ENCODE peak calls at places on chromosomes 3 and 15, in seven cellular contexts. C, D, V, Z, M, B and J are unnamed samples.

GRCh38 chr15:60788514-60789091 is 309.7 kb upstream of the ICE2 start:
- DNase-seq in C (no peak), D (no peak), V (no peak), Z (no peak), M (no peak), B (no peak), J (peak; percentile 59)

GRCh38 chr3:42605550-42606173 is 5.2 kb downstream of the NKTR start:
- DNase-seq in C (no peak), D (no peak), V (no peak), Z (no peak), M (no peak), B (peak; percentile 66), J (no peak)

GRCh38 chr3:76585794-76586392 is 454.0 kb upstream of the ROBO2 start:
- DNase-seq in C (no peak), D (no peak), V (no peak), Z (peak; percentile 39), M (no peak), B (no peak), J (no peak)

GRCh38 chr3:162586591-162586990 is 1090.0 kb downstream of the OTOL1 start:
- DNase-seq in C (no peak), D (no peak), V (no peak), Z (no peak), M (no peak), B (no peak), J (no peak)

GRCh38 chr15:74950078-74951000 is 6.2 kb downstream of the RPP25 start:
- DNase-seq in C (peak; percentile 75), D (peak; percentile 79), V (peak; percentile 83), Z (peak; percentile 78), M (peak; percentile 79), B (peak; percentile 84), J (peak; percentile 38)

GRCh38 chr15:81002254-81003022 is 1.7 kb downstream of the TLNRD1 start:
- DNase-seq in C (no peak), D (peak; percentile 12), V (no peak), Z (no peak), M (peak; percentile 88), B (peak; percentile 5), J (peak; percentile 82)

GRCh38 chr3:138114431-138114918 is 933 bp downstream of the DZIP1L start:
- DNase-seq in C (no peak), D (no peak), V (no peak), Z (peak; percentile 30), M (no peak), B (no peak), J (peak; percentile 72)

GRCh38 chr3:8529197-8529637 is 27.6 kb downstream of the LMCD1 start:
- DNase-seq in C (no peak), D (peak; percentile 45), V (peak; percentile 76), Z (no peak), M (no peak), B (peak; percentile 30), J (no peak)

GRCh38 chr15:64180235-64180824 is 17.5 kb upstream of the PPIB start:
- DNase-seq in C (no peak), D (peak; percentile 76), V (no peak), Z (peak; percentile 83), M (no peak), B (no peak), J (no peak)

GRCh38 chr3:123635220-123635619 is 50.4 kb upstream of the HACD2 start:
- DNase-seq in C (no peak), D (no peak), V (peak; percentile 67), Z (no peak), M (no peak), B (no peak), J (no peak)

GRCh38 chr3:36484386-36484785 is 104.1 kb downstream of the STAC start:
- DNase-seq in C (no peak), D (no peak), V (no peak), Z (no peak), M (no peak), B (no peak), J (no peak)

GRCh38 chr3:186109897-186110803 is 1.3 kb upstream of the ETV5 start:
- DNase-seq in C (no peak), D (peak; percentile 40), V (peak; percentile 70), Z (no peak), M (peak; percentile 80), B (peak; percentile 45), J (peak; percentile 81)

GRCh38 chr15:78313383-78313782 is 14.0 kb upstream of the SKIC8 start:
- DNase-seq in C (no peak), D (no peak), V (peak; percentile 35), Z (no peak), M (no peak), B (no peak), J (no peak)

GRCh38 chr3:194906229-194906629 is 220.5 kb downstream of the FAM43A start:
- DNase-seq in C (peak; percentile 24), D (no peak), V (no peak), Z (no peak), M (no peak), B (peak; percentile 51), J (no peak)

GRCh38 chr3:100020876-100021644 is 93.2 kb downstream of the FILIP1L start:
- DNase-seq in C (no peak), D (no peak), V (no peak), Z (no peak), M (peak; percentile 24), B (peak; percentile 83), J (no peak)

GRCh38 chr3:40096561-40097506 is 212.7 kb upstream of the EIF1B start:
- DNase-seq in C (no peak), D (no peak), V (peak; percentile 88), Z (no peak), M (no peak), B (no peak), J (no peak)

DNA sequence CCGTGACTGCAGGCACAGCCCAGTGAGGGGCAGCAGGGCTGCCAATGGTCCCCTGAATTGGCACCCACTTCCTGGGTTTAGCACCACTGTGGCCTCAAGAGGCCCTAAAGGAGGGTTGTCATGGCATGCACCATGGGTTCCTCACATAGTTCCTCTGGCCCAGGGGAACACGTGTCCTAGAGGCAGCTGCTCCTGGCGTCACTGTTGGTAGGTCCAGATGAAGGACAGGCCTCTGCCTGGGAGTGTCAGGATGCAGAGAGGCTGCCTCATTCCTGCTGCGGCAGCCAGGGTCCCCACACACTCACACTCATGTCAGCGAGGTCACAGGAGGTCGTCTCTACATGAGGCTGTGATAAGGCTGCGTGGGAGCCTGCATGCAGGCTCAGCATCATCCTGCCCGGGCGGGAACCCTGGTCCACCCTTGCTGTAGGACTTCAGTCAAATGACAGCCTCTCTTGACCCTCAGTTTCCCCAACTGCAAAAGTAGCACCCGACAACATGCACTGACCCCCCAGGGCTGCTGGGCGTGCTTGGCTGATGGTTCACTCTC is 26.1 kb upstream of the SFMBT1 start:
- DNase-seq in C (no peak), D (no peak), V (peak; percentile 56), Z (no peak), M (peak; percentile 73), B (no peak), J (no peak)
- H3K4me3 ChIP-seq in C (no peak overlapping the region), D (no peak overlapping the region), V (no peak overlapping the region), Z (no peak overlapping the region), M (no peak overlapping the region), B (no peak overlapping the region), J (peak overlapping the region; percentile 94)

GRCh38 chr3:133573629-133574194 is at the start of gene CDV3:
- DNase-seq in C (peak; percentile 52), D (no peak), V (no peak), Z (peak; percentile 87), M (no peak), B (no peak), J (no peak)

GRCh38 chr3:133574260-133574881 is 885 bp downstream of the CDV3 start:
- DNase-seq in C (peak; percentile 73), D (peak; percentile 78), V (peak; percentile 85), Z (peak; percentile 87), M (peak; percentile 96), B (peak; percentile 81), J (peak; percentile 93)

GRCh38 chr3:133578548-133579191 is 5.2 kb downstream of the CDV3 start:
- DNase-seq in C (no peak), D (peak; percentile 48), V (no peak), Z (peak; percentile 44), M (no peak), B (no peak), J (no peak)

GRCh38 chr3:133575121-133575520 is 1.6 kb downstream of the CDV3 start:
- DNase-seq in C (no peak), D (no peak), V (no peak), Z (no peak), M (no peak), B (no peak), J (no peak)

DNA sequence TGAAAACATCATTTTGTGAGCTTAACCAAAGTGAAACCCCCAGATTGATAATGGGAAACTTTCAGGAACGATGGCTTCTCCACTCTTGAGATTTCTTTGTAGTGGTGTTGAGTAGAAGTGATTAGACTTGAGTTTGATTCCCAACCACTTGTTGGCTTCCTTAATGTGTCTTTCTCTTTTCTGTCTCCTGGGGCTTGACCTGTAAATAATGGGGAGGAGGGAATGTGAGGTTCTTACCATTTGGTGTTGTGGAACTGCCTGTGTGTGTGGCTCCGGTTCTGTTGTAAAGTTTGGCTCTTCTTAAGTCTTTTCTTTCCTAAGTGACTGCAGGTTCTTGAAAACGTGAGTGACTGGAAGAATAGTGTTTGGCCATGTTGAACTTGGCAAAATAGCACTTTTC is 2.7 kb downstream of the CDV3 start:
- DNase-seq in C (no peak), D (no peak), V (no peak), Z (no peak), M (no peak), B (no peak), J (no peak)
- H3K36me3 ChIP-seq in C (peaks cover 2% of the 10 kb centered on the region), D (peaks cover 53% of the 10 kb centered on the region), V (peaks cover 46% of the 10 kb centered on the region), Z (peaks cover 17% of the 10 kb centered on the region), M (peaks cover 42% of the 10 kb centered on the region), B (no peaks in the 10 kb centered on the region), J (peaks cover 9% of the 10 kb centered on the region)

DNA sequence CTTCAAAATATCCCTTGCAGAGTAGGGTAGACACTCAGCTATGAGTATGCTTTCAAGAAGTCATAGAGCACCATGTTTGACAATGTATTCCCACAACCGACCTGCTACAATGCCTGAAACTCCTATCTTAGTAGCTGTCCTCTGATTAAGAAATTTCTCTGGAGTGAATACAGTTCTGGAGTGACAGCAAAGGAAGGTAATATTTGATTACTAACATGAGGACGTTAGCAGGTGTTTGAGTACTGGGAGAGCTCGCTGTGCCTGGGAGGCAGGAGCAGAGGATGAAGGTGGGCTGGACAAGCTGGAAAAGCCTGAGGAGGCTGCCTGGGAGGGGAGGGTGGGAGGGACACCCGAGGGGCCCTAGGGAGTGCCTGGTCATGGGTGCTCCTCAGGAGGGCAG is 42.9 kb downstream of the PARP15 start:
- DNase-seq in C (no peak), D (no peak), V (no peak), Z (no peak), M (no peak), B (no peak), J (no peak)
- H3K4me3 ChIP-seq in C (no peak overlapping the region), D (no peak overlapping the region), V (no peak overlapping the region), Z (no peak overlapping the region), M (no peak overlapping the region), B (no peak overlapping the region), J (no peak overlapping the region)

GRCh38 chr3:172290457-172290856 is 157.8 kb downstream of the GHSR start:
- DNase-seq in C (no peak), D (no peak), V (no peak), Z (no peak), M (no peak), B (no peak), J (no peak)
- H3K36me3 ChIP-seq in C (peaks cover 8% of the 10 kb centered on the region), D (no peaks in the 10 kb centered on the region), V (peaks cover 30% of the 10 kb centered on the region), Z (peaks cover 7% of the 10 kb centered on the region), M (no peaks in the 10 kb centered on the region), B (no peaks in the 10 kb centered on the region), J (peaks cover 4% of the 10 kb centered on the region)

GRCh38 chr15:67370206-67370954 is 115.8 kb downstream of the IQCH start:
- DNase-seq in C (no peak), D (no peak), V (no peak), Z (no peak), M (no peak), B (no peak), J (no peak)
- H3K4me3 ChIP-seq in C (no peak overlapping the region), D (no peak overlapping the region), V (no peak overlapping the region), Z (no peak overlapping the region), M (no peak overlapping the region), B (no peak overlapping the region), J (peak overlapping the region; percentile 30)

GRCh38 chr3:149455366-149455765 is 19.1 kb upstream of the TM4SF4 start:
- DNase-seq in C (no peak), D (no peak), V (no peak), Z (no peak), M (no peak), B (no peak), J (no peak)
- H3K36me3 ChIP-seq in C (no peaks in the 10 kb centered on the region), D (no peaks in the 10 kb centered on the region), V (no peaks in the 10 kb centered on the region), Z (no peaks in the 10 kb centered on the region), M (no peaks in the 10 kb centered on the region), B (no peaks in the 10 kb centered on the region), J (no peaks in the 10 kb centered on the region)